ENCODE peak calls at places on chromosomes 1 and 21, in seven cellular contexts. G is ovary, T is adrenal gland, F is lower leg skin, J is brain microvascular endothelial cell, V is left ventricle myocardium inferior, W is kidney epithelial cell. Z is an unnamed sample.

GRCh38 chr1:154940880-154941228 is 4.3 kb upstream of the PMVK start:
- DNase-seq in F (no peak), V (no peak), G (no peak), J (no peak), T (no peak), W (no peak), Z (no peak)

GRCh38 chr1:5707566-5708178 is 284.6 kb downstream of the NPHP4 start:
- DNase-seq in J (no peak), V (no peak), W (no peak), T (no peak), F (no peak), G (no peak), Z (no peak)

GRCh38 chr1:50080904-50081586 is 27.7 kb upstream of the ELAVL4 start:
- DNase-seq in G (no peak), J (no peak), T (no peak), V (no peak), F (no peak), W (no peak), Z (peak; percentile 1)

GRCh38 chr1:29651684-29652665 is 415.7 kb downstream of the PTPRU start:
- DNase-seq in F (peak; percentile 52), J (no peak), T (no peak), W (no peak), V (no peak), G (no peak), Z (no peak)

GRCh38 chr1:29669912-29670311 is 433.6 kb downstream of the PTPRU start:
- DNase-seq in G (no peak), F (peak; percentile 61), J (no peak), W (no peak), T (no peak), V (no peak), Z (no peak)

GRCh38 chr21:46569071-46569470 is 35.8 kb downstream of the S100B start:
- DNase-seq in G (no peak), J (no peak), F (no peak), W (no peak), T (no peak), V (no peak), Z (no peak)

GRCh38 chr21:41736423-41736822 is 30.4 kb downstream of the RIPK4 start:
- DNase-seq in V (no peak), J (no peak), T (no peak), F (no peak), G (no peak), W (no peak), Z (no peak)

GRCh38 chr21:16605588-16605987 is 875.8 kb downstream of the USP25 start:
- DNase-seq in G (no peak), F (no peak), J (no peak), T (no peak), W (no peak), V (no peak), Z (peak; percentile 40)

GRCh38 chr1:27004471-27005165 is 8.0 kb downstream of the TENT5B start:
- DNase-seq in F (no peak), W (no peak), V (no peak), J (peak; percentile 48), G (no peak), T (no peak), Z (peak; percentile 61)

GRCh38 chr1:175824079-175824478 is 80.7 kb upstream of the TNR start:
- DNase-seq in V (no peak), F (no peak), J (no peak), G (no peak), T (no peak), W (no peak), Z (no peak)
- TF ChIP-seq CTCF in V (peak; percentile 47), F (no peak), J (no peak), G (no peak), T (no peak), W (peak; percentile 13), Z (peak; percentile 9)

GRCh38 chr1:39425151-39425550 is 66.3 kb upstream of the BMP8A start:
- DNase-seq in G (no peak), W (no peak), J (no peak), F (no peak), T (no peak), V (no peak), Z (no peak)

GRCh38 chr1:39427912-39428311 is 63.5 kb upstream of the BMP8A start:
- DNase-seq in T (no peak), G (no peak), W (no peak), V (no peak), J (no peak), F (no peak), Z (no peak)

GRCh38 chr1:39427369-39427768 is 64.1 kb upstream of the BMP8A start:
- DNase-seq in J (no peak), W (no peak), V (no peak), G (no peak), F (no peak), T (no peak), Z (no peak)

GRCh38 chr1:39422604-39423003 is 68.8 kb upstream of the BMP8A start:
- DNase-seq in F (no peak), G (no peak), T (no peak), J (no peak), W (no peak), V (no peak), Z (no peak)

DNA sequence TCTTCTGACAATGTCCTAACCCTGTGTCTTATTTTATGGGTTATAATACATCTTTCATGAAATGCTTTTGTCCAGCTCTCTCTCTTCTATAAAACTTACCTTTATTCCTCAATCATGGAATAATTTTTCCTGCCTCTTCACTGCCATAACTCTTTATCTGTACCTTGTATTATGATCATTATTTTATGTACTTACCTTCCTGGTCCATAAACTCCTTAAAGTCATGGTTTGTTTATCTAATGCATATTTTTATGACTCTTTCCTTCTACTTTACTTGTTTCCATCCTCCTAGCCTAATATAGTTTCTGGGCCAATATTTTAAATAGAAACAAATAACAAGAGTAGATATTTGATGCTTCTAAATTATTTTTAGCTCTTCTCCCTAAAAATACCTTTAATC is 65.8 kb upstream of the BMP8A start:
- DNase-seq in T (no peak), F (no peak), V (no peak), W (no peak), G (no peak), J (no peak), Z (no peak)
- H3K4me3 ChIP-seq in T (no peak overlapping the region), F (no peak overlapping the region), V (no peak overlapping the region), W (no peak overlapping the region), G (no peak overlapping the region), J (no peak overlapping the region), Z (no peak overlapping the region)

GRCh38 chr1:112708002-112708448 is 1.1 kb upstream of the RHOC start:
- DNase-seq in T (peak; percentile 10), W (no peak), V (no peak), G (no peak), F (no peak), J (no peak), Z (no peak)
- TF ChIP-seq CTCF in T (no peak), W (no peak), V (no peak), G (no peak), F (no peak), J (no peak), Z (no peak)

GRCh38 chr1:200035397-200035955 is 8.0 kb downstream of the NR5A2 start:
- DNase-seq in T (no peak), J (no peak), W (no peak), G (no peak), F (no peak), V (no peak), Z (no peak)

GRCh38 chr1:200033511-200034261 is 6.2 kb downstream of the NR5A2 start:
- DNase-seq in V (no peak), W (no peak), F (no peak), G (no peak), J (no peak), T (no peak), Z (no peak)

GRCh38 chr1:200035956-200036615 is 8.6 kb downstream of the NR5A2 start:
- DNase-seq in T (no peak), W (no peak), F (no peak), J (no peak), G (no peak), V (no peak), Z (no peak)

GRCh38 chr1:200034262-200034557 is 6.7 kb downstream of the NR5A2 start:
- DNase-seq in W (no peak), V (no peak), J (no peak), F (no peak), G (no peak), T (no peak), Z (no peak)

GRCh38 chr1:200034821-200035396 is 7.4 kb downstream of the NR5A2 start:
- DNase-seq in J (no peak), T (no peak), V (no peak), W (no peak), G (no peak), F (no peak), Z (no peak)
- H3K4me3 ChIP-seq in J (peak overlapping the region; percentile 22), T (peak overlapping the region; percentile 26), V (peak overlapping the region; percentile 40), W (no peak overlapping the region), G (no peak overlapping the region), F (no peak overlapping the region), Z (peak overlapping the region; percentile 30)

GRCh38 chr1:85888961-85889360 is 180.7 kb upstream of the ZNHIT6 start:
- DNase-seq in J (no peak), F (no peak), G (no peak), W (no peak), V (no peak), T (no peak), Z (peak; percentile 18)

GRCh38 chr1:85884372-85885035 is 176.3 kb upstream of the ZNHIT6 start:
- DNase-seq in W (no peak), G (no peak), J (no peak), V (no peak), T (no peak), F (no peak), Z (peak; percentile 69)
- TF ChIP-seq CTCF in W (peak; percentile 53), G (no peak), J (peak; percentile 61), V (peak; percentile 34), T (no peak), F (no peak), Z (peak; percentile 67)

GRCh38 chr21:22900511-22900910 is 1902.3 kb downstream of the NCAM2 start:
- DNase-seq in W (no peak), T (no peak), V (no peak), F (no peak), G (no peak), J (no peak), Z (peak; percentile 45)
- H3K4me3 ChIP-seq in W (no peak overlapping the region), T (no peak overlapping the region), V (no peak overlapping the region), F (no peak overlapping the region), G (no peak overlapping the region), J (no peak overlapping the region), Z (no peak overlapping the region)

DNA sequence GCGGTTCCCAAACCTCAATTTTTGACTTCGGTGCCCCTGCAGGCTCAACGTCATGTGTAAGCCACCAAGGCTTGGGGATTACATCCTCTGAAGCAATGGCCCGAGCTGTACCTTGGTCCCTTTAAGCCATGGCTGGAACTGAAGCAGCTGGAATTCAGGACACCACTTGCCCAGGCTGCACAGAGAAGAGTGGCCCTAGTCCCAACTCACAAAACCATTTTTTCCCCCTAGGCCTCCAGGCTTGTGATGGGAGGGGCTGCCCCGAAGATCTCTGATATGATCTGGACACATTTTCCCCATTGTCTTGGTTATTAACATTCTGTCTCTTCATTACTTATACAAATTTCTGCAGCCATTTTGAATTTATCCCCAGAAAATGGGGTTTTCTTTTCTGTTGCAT is 233.3 kb upstream of the ADGRL4 start:
- DNase-seq in F (no peak), T (no peak), G (no peak), J (no peak), V (no peak), W (no peak), Z (no peak)
- TF ChIP-seq CTCF in F (no peak), T (no peak), G (no peak), J (no peak), V (no peak), W (no peak), Z (no peak)